ENCODE peak calls at places on chromosomes 16 and 17, in eight cellular contexts. L is AG10803, S is adrenal gland, Y is PC-3, P is neural progenitor cell, D is epithelial cell of esophagus, A is fibroblast of lung, N is cardiac fibroblast. B is an unnamed sample.
A peak's percentile ranks its signal among the peaks of the same experiment; 100 is the strongest.

GRCh38 chr17:56085576-56086267 is 67.6 kb upstream of the ANKFN1 start:
- DNase-seq in L (no peak), S (no peak), Y (no peak), P (no peak), D (no peak), A (no peak), N (no peak), B (no peak)

GRCh38 chr17:79338589-79338988 is 264.0 kb downstream of the ENGASE start:
- DNase-seq in L (peak; percentile 58), S (no peak), Y (peak; percentile 44), P (peak; percentile 25), D (peak; percentile 42), A (peak; percentile 18), N (no peak), B (no peak)

GRCh38 chr16:58413359-58413758 is 21.1 kb downstream of the GINS3 start:
- DNase-seq in L (no peak), S (no peak), Y (no peak), P (no peak), D (no peak), A (no peak), N (no peak), B (no peak)

GRCh38 chr16:79811541-79811940 is 211.0 kb upstream of the MAF start:
- DNase-seq in L (no peak), S (no peak), Y (no peak), P (no peak), D (peak; percentile 86), A (peak; percentile 3), N (no peak), B (no peak)

GRCh38 chr17:61757168-61757567 is 106.2 kb downstream of the BRIP1 start:
- DNase-seq in L (no peak), S (no peak), Y (no peak), P (no peak), D (no peak), A (no peak), N (no peak), B (no peak)

GRCh38 chr17:50681260-50682200 is 26.2 kb downstream of the ANKRD40 start:
- DNase-seq in L (peak; percentile 83), S (peak; percentile 76), Y (peak; percentile 84), P (peak; percentile 62), D (peak; percentile 81), A (peak; percentile 77), N (peak; percentile 86), B (no peak)

GRCh38 chr16:67881557-67882220 is 3.0 kb upstream of the NRN1L start:
- DNase-seq in L (no peak), S (peak; percentile 88), Y (no peak), P (no peak), D (no peak), A (no peak), N (no peak), B (no peak)

GRCh38 chr17:27479838-27480237 is 23.6 kb downstream of the KSR1 start:
- DNase-seq in L (no peak), S (no peak), Y (no peak), P (no peak), D (no peak), A (no peak), N (no peak), B (no peak)

GRCh38 chr16:66943426-66944053 is 8.2 kb downstream of the CES2 start:
- DNase-seq in L (no peak), S (no peak), Y (no peak), P (no peak), D (no peak), A (no peak), N (no peak), B (no peak)

GRCh38 chr16:50776042-50776441 is 34.2 kb downstream of the CYLD start:
- DNase-seq in L (no peak), S (no peak), Y (no peak), P (no peak), D (no peak), A (no peak), N (no peak), B (no peak)

DNA sequence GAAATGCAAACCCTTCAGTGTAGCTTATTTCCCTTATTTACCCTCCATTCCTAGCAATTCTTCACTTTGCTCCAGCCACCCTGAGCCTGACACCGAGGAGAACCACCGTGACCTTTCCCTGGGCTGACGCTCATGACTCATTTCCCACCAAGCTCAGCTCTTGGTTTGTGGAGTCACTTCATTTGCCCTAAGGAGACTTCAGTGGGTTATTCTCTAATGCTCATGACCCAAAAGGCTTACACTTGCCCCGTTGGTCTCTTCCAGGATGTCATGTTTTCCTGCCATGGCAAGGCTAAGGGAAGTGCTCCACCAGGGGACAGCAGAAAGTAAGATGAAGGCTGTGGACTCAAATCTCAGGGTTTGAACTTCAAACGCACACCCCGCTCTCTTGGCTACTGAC is 161.0 kb downstream of the CBLN1 start:
- DNase-seq in L (no peak), S (no peak), Y (no peak), P (no peak), D (peak; percentile 28), A (no peak), N (no peak), B (no peak)
- TF ChIP-seq CTCF in L (no peak), S (no peak), Y (no peak), P (no peak), D (no peak), A (no peak), N (no peak), B (no peak)

GRCh38 chr16:5854027-5854426 is 756.4 kb upstream of the EEF2KMT start:
- DNase-seq in L (no peak), S (no peak), Y (no peak), P (no peak), D (no peak), A (no peak), N (no peak), B (no peak)

GRCh38 chr16:5852151-5852550 is 754.6 kb upstream of the EEF2KMT start:
- DNase-seq in L (no peak), S (no peak), Y (no peak), P (no peak), D (no peak), A (no peak), N (no peak), B (no peak)

GRCh38 chr16:5850632-5851175 is 753.1 kb upstream of the EEF2KMT start:
- DNase-seq in L (no peak), S (no peak), Y (no peak), P (no peak), D (no peak), A (no peak), N (no peak), B (no peak)

DNA sequence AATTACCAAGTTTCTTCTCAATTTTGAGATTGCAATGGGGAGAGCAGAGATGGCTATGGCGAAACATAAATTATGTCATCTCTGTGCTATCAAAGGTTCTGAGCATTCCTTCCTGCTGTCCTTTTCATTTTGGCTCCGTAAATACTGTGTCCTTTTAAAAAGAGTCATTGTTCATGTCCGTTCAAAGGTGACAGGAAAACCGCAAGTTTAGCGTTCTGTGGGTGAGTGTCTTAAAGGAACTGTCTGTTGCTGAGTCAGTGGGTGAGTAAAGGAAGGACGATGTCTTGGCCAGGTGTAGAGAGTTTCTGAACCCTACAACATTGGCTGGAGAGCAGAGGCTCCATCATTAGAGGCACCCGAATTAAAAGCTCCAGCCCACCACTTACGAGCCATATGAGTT is 754.0 kb upstream of the EEF2KMT start:
- DNase-seq in L (no peak), S (no peak), Y (peak; percentile 25), P (no peak), D (peak; percentile 42), A (peak; percentile 79), N (no peak), B (no peak)
- TF ChIP-seq CTCF in L (no peak), S (no peak), Y (no peak), P (no peak), D (no peak), A (no peak), N (no peak), B (no peak)

GRCh38 chr17:73648543-73648820 is 4.2 kb upstream of the SDK2 start:
- DNase-seq in L (no peak), S (no peak), Y (no peak), P (no peak), D (no peak), A (no peak), N (no peak), B (no peak)

GRCh38 chr17:73647331-73647730 is 3.1 kb upstream of the SDK2 start:
- DNase-seq in L (no peak), S (no peak), Y (no peak), P (no peak), D (no peak), A (no peak), N (no peak), B (no peak)

GRCh38 chr17:73647767-73648542 is 3.7 kb upstream of the SDK2 start:
- DNase-seq in L (no peak), S (no peak), Y (no peak), P (no peak), D (no peak), A (no peak), N (no peak), B (no peak)

GRCh38 chr17:73645050-73645871 is 1.0 kb upstream of the SDK2 start:
- DNase-seq in L (peak; percentile 32), S (no peak), Y (no peak), P (peak; percentile 94), D (peak; percentile 74), A (peak; percentile 59), N (peak; percentile 24), B (peak; percentile 83)

DNA sequence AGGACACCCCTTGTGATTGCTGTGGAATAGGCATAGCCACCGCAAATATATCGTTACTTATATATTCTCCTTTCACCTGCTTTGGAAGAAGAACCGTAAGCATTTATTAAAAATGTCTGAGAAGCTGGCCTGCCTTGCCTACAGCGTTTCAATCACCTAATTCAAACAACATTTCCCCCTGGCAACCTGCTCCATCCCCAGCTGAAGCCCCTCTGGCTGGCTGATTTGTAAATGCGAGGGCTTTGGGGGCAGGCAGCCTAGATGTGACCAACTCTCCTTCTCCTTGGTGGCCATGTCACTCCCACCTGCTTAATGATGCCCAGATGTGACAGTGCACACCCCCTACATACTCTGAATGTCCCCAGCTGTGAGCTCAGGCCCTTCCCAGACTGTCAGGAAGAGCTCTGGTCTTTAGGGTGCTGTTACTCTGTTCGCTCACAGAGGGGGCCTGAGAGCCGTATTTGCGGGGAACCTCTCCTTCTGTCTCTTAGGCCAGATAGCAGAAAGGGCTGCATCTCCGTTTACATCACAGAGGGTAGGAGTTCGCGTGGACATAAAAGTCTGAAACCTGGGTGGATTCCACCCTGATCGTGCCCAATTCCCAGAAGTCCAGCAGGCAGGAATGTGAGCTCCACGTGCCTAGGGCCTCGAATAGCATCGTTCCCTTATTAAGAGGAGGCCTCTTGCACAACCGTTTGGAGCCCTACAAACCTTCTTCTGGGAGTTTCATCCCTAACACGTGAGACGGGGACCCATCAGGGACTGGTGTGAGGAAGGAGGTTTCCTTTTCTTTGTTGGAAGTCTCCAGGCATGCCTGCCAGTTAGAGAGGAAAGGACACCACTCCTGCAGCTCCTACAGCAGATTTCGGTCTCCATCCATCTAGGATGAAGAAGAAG is 2.4 kb upstream of the SDK2 start:
- DNase-seq in L (no peak), S (no peak), Y (no peak), P (peak; percentile 79), D (no peak), A (no peak), N (no peak), B (peak; percentile 57)
- TF ChIP-seq CTCF in L (peak; percentile 36), S (no peak), Y (peak; percentile 22), P (peak; percentile 55), D (no peak), A (no peak), N (no peak), B (peak; percentile 37)

GRCh38 chr17:29954405-29954804 is 13.0 kb downstream of the EFCAB5 start:
- DNase-seq in L (no peak), S (no peak), Y (no peak), P (no peak), D (no peak), A (no peak), N (no peak), B (no peak)
- TF ChIP-seq CTCF in L (peak; percentile 12), S (no peak), Y (no peak), P (no peak), D (no peak), A (no peak), N (no peak), B (no peak)

B was measured in nephron progenitor cell.